ENCODE peak calls at places on chromosomes 4 and X, in four cellular contexts. L is A549, K is K562, Z is HepG2. M is an unnamed sample.

GRCh38 chr4:185467101-185467500 is 4.4 kb downstream of the CCDC110 start:
- ATAC-seq in L (no peak), Z (no peak), K (no peak), M (no peak)

GRCh38 chr4:89298788-89299152 is 8.8 kb downstream of the GPRIN3 start:
- ATAC-seq in K (no peak), Z (no peak), L (peak; percentile 45), M (no peak)

GRCh38 chrX:41543022-41543421 is 95.9 kb downstream of the NYX start:
- ATAC-seq in L (no peak), K (no peak), Z (no peak), M (no peak)

GRCh38 chr4:100738388-100739165 is 220.8 kb upstream of the EMCN start:
- ATAC-seq in L (peak; percentile 98), K (no peak), Z (no peak), M (peak; percentile 85)

GRCh38 chr4:40196724-40197281 is at the start of gene RHOH:
- ATAC-seq in L (no peak), K (peak; percentile 5), Z (no peak), M (no peak)

GRCh38 chr4:176927664-176928063 is 134.9 kb upstream of the VEGFC start:
- ATAC-seq in L (no peak), K (no peak), Z (no peak), M (no peak)

GRCh38 chrX:39577976-39578962 is 519.5 kb downstream of the BCOR start:
- ATAC-seq in K (no peak), L (no peak), Z (no peak), M (no peak)

GRCh38 chr4:38065181-38065580 is 105.0 kb downstream of the PTTG2 start:
- ATAC-seq in L (no peak), Z (no peak), K (no peak), M (no peak)

GRCh38 chrX:153828723-153829548 is 1.4 kb downstream of the PDZD4 start:
- ATAC-seq in L (peak; percentile 32), K (no peak), Z (peak; percentile 52), M (peak; percentile 39)

GRCh38 chrX:118727686-118728339 is 407 bp downstream of the IL13RA1 start:
- ATAC-seq in K (peak; percentile 21), Z (peak; percentile 38), L (peak; percentile 36), M (peak; percentile 41)

GRCh38 chrX:6679550-6679949 is 144.6 kb upstream of the VCX3A start:
- ATAC-seq in Z (no peak), L (no peak), K (no peak), M (no peak)
- TF ChIP-seq EP300 in Z (no peak), L (no peak), K (no peak), M (no peak)

DNA sequence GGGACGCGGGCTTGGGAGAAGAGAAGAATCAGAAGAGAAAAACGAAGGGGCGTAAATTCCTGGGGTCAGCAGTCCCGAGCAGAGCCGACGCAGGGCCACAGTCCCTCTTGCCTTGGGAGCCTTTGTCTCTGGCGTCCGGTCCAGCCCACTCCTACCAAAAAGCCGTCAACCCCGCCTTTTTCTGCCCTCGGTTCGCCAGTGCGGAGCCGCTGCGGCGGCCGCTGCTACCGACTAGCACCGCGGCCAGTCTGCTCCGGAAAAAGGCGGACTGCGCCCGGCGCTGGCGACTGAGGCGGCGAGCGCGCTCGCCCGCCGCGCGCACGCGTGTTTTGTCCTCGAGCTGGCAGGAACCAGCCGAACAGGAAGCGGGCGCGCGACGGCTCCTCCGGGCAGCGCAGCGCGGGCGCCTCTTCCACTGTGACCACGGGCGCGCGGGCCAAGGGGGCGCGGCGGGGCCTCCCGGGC is 502 bp downstream of the HNRNPDL start:
- ATAC-seq in L (peak; percentile 30), K (peak; percentile 0), Z (peak; percentile 11), M (peak; percentile 2)
- TF ChIP-seq POLR2A in L (no peak), K (no peak), Z (peak; percentile 25), M (no peak)

GRCh38 chr4:252065-252601 is 53.1 kb downstream of the ZNF732 start:
- ATAC-seq in K (no peak), L (no peak), Z (no peak), M (no peak)
- H3K9me3 ChIP-seq in K (peaks cover 1% of the 10 kb centered on the region), L (peaks cover 13% of the 10 kb centered on the region), Z (peaks cover 90% of the 10 kb centered on the region), M (no peaks in the 10 kb centered on the region)

GRCh38 chr4:158020175-158020574 is 152.7 kb downstream of the GASK1B start:
- ATAC-seq in Z (peak; percentile 100), K (no peak), L (peak; percentile 85), M (peak; percentile 66)
- TF ChIP-seq EP300 in Z (peak; percentile 89), K (no peak), L (no peak), M (no peak)

GRCh38 chr4:60891947-60892346 is 308.2 kb upstream of the ADGRL3 start:
- ATAC-seq in Z (no peak), L (no peak), K (no peak), M (no peak)

DNA sequence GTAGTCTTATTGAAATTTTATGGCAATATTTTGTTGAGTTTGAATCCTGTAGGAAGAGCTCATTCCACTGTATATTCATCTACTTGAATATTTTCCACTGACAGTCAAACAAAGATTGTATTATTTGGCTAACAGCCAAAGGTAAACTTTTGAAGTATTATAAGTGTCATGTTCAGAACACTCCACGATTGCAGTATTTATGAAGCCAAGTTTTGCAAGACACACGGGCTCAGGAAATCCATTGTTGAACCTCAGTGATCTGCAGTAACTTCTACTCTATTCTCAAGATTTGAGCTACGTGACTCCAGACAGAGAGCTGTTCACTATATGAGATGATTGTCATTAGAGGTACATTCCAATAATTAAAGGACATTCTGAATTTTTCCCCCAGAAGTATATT is 302.7 kb upstream of the ADGRL3 start:
- ATAC-seq in Z (no peak), L (no peak), K (no peak), M (no peak)
- TF ChIP-seq POLR2A in Z (no peak), L (no peak), K (no peak), M (no peak)